ENCODE peak calls at places on chromosomes 12 and 14, in four cellular contexts. One of them, this sample, is unnamed.

GRCh38 chr12:105420659-105421240 is 90.3 kb downstream of the C12orf75 start:
- DNase-seq in CMK: peak; percentile 11
- DNase-seq in non-pigmented ciliary epithelial cell: no peak
- DNase-seq in PC-9: peak; percentile 53
- DNase-seq in this sample: peak; percentile 65

GRCh38 chr12:17079251-17079909 is 473.4 kb upstream of the LMO3 start:
- DNase-seq in non-pigmented ciliary epithelial cell: no peak
- DNase-seq in CMK: no peak
- DNase-seq in PC-9: no peak
- DNase-seq in this sample: no peak

GRCh38 chr12:57401165-57401564 is 29.7 kb downstream of the R3HDM2 start:
- DNase-seq in PC-9: no peak
- DNase-seq in CMK: no peak
- DNase-seq in non-pigmented ciliary epithelial cell: no peak
- DNase-seq in this sample: no peak

GRCh38 chr12:14920475-14921126 is 17.7 kb downstream of the ERP27 start:
- DNase-seq in non-pigmented ciliary epithelial cell: no peak
- DNase-seq in PC-9: no peak
- DNase-seq in CMK: no peak
- DNase-seq in this sample: no peak

GRCh38 chr12:75853621-75854020 is 178.0 kb downstream of the PHLDA1 start:
- DNase-seq in CMK: no peak
- DNase-seq in PC-9: no peak
- DNase-seq in non-pigmented ciliary epithelial cell: no peak
- DNase-seq in this sample: no peak

GRCh38 chr14:81170104-81170828 is 50.5 kb downstream of the GTF2A1 start:
- DNase-seq in CMK: peak; percentile 60
- DNase-seq in PC-9: peak; percentile 68
- DNase-seq in non-pigmented ciliary epithelial cell: peak; percentile 48
- DNase-seq in this sample: peak; percentile 84

GRCh38 chr12:92928431-92928961 is 599 bp downstream of the EEA1 start:
- DNase-seq in non-pigmented ciliary epithelial cell: no peak
- DNase-seq in PC-9: no peak
- DNase-seq in CMK: no peak
- DNase-seq in this sample: peak; percentile 36

GRCh38 chr12:124228050-124228711 is 66.7 kb upstream of the RFLNA start:
- DNase-seq in non-pigmented ciliary epithelial cell: no peak
- DNase-seq in PC-9: no peak
- DNase-seq in CMK: no peak
- DNase-seq in this sample: no peak

GRCh38 chr14:92880351-92880750 is 42.6 kb upstream of the CHGA start:
- DNase-seq in CMK: no peak
- DNase-seq in PC-9: peak; percentile 55
- DNase-seq in non-pigmented ciliary epithelial cell: no peak
- DNase-seq in this sample: no peak

GRCh38 chr12:70154087-70154486 is 89.1 kb upstream of the CNOT2 start:
- DNase-seq in non-pigmented ciliary epithelial cell: no peak
- DNase-seq in PC-9: peak; percentile 39
- DNase-seq in CMK: no peak
- DNase-seq in this sample: no peak

GRCh38 chr12:52271157-52271556 is 3.3 kb upstream of the KRT86 start:
- DNase-seq in CMK: no peak
- DNase-seq in non-pigmented ciliary epithelial cell: no peak
- DNase-seq in PC-9: no peak
- DNase-seq in this sample: no peak

GRCh38 chr12:3228587-3228986 is 151.4 kb downstream of the TSPAN9 start:
- DNase-seq in CMK: no peak
- DNase-seq in non-pigmented ciliary epithelial cell: no peak
- DNase-seq in PC-9: no peak
- DNase-seq in this sample: no peak

GRCh38 chr12:102518871-102519270 is 38.5 kb upstream of the IGF1 start:
- DNase-seq in PC-9: no peak
- DNase-seq in CMK: no peak
- DNase-seq in non-pigmented ciliary epithelial cell: no peak
- DNase-seq in this sample: no peak

GRCh38 chr14:92914087-92914656 is 8.8 kb upstream of the CHGA start:
- DNase-seq in CMK: no peak
- DNase-seq in PC-9: no peak
- DNase-seq in non-pigmented ciliary epithelial cell: no peak
- DNase-seq in this sample: no peak

GRCh38 chr12:48580831-48581230 is 11.0 kb upstream of the LALBA start:
- DNase-seq in CMK: no peak
- DNase-seq in non-pigmented ciliary epithelial cell: no peak
- DNase-seq in PC-9: no peak
- DNase-seq in this sample: no peak

GRCh38 chr14:72104011-72104613 is 171.9 kb downstream of the RGS6 start:
- DNase-seq in CMK: no peak
- DNase-seq in PC-9: no peak
- DNase-seq in non-pigmented ciliary epithelial cell: no peak
- DNase-seq in this sample: peak; percentile 9

GRCh38 chr14:51602176-51602759 is 49.4 kb upstream of the FRMD6 start:
- DNase-seq in CMK: no peak
- DNase-seq in non-pigmented ciliary epithelial cell: no peak
- DNase-seq in PC-9: no peak
- DNase-seq in this sample: no peak

GRCh38 chr12:82937151-82937550 is 250.4 kb downstream of the TMTC2 start:
- DNase-seq in PC-9: no peak
- DNase-seq in CMK: no peak
- DNase-seq in non-pigmented ciliary epithelial cell: no peak
- DNase-seq in this sample: no peak

GRCh38 chr12:114799574-114800487 is 115.9 kb upstream of the TBX3 start:
- DNase-seq in non-pigmented ciliary epithelial cell: no peak
- DNase-seq in PC-9: no peak
- DNase-seq in CMK: no peak
- DNase-seq in this sample: no peak

GRCh38 chr14:94164685-94165431 is 9.3 kb upstream of the PPP4R4 start:
- DNase-seq in PC-9: no peak
- DNase-seq in non-pigmented ciliary epithelial cell: no peak
- DNase-seq in CMK: no peak
- DNase-seq in this sample: no peak

GRCh38 chr12:124098887-124099286 is 125.9 kb downstream of the ZNF664 start:
- DNase-seq in PC-9: no peak
- DNase-seq in non-pigmented ciliary epithelial cell: no peak
- DNase-seq in CMK: no peak
- DNase-seq in this sample: no peak

GRCh38 chr14:105491366-105492006 is 440 bp downstream of the TEDC1 start:
- DNase-seq in PC-9: peak; percentile 74
- DNase-seq in non-pigmented ciliary epithelial cell: no peak
- DNase-seq in CMK: peak; percentile 68
- DNase-seq in this sample: peak; percentile 78

GRCh38 chr12:111367661-111368221 is 1.2 kb downstream of the PHETA1 start:
- DNase-seq in CMK: peak; percentile 34
- DNase-seq in non-pigmented ciliary epithelial cell: no peak
- DNase-seq in PC-9: no peak
- DNase-seq in this sample: no peak

GRCh38 chr12:78931466-78931990 is 67.0 kb downstream of the SYT1 start:
- DNase-seq in PC-9: no peak
- DNase-seq in non-pigmented ciliary epithelial cell: no peak
- DNase-seq in CMK: no peak
- DNase-seq in this sample: no peak

GRCh38 chr12:97061164-97061563 is 154.1 kb downstream of the NEDD1 start:
- DNase-seq in non-pigmented ciliary epithelial cell: no peak
- DNase-seq in PC-9: no peak
- DNase-seq in CMK: no peak
- DNase-seq in this sample: no peak

GRCh38 chr14:99995700-99996356 is 69.4 kb upstream of the EVL start:
- DNase-seq in CMK: peak; percentile 25
- DNase-seq in PC-9: no peak
- DNase-seq in non-pigmented ciliary epithelial cell: no peak
- DNase-seq in this sample: peak; percentile 64

GRCh38 chr14:78486621-78487020 is 316.4 kb downstream of the NRXN3 start:
- DNase-seq in PC-9: no peak
- DNase-seq in CMK: no peak
- DNase-seq in non-pigmented ciliary epithelial cell: no peak
- DNase-seq in this sample: no peak

GRCh38 chr14:67411820-67412421 is at the start of gene PLEK2:
- DNase-seq in non-pigmented ciliary epithelial cell: no peak
- DNase-seq in CMK: no peak
- DNase-seq in PC-9: peak; percentile 82
- DNase-seq in this sample: peak; percentile 17

GRCh38 chr12:92136883-92137582 is 8.6 kb downstream of the BTG1 start:
- DNase-seq in CMK: no peak
- DNase-seq in PC-9: peak; percentile 84
- DNase-seq in non-pigmented ciliary epithelial cell: peak; percentile 71
- DNase-seq in this sample: no peak

GRCh38 chr12:1914116-1914911 is 4.1 kb downstream of the CACNA2D4 start:
- DNase-seq in CMK: no peak
- DNase-seq in PC-9: no peak
- DNase-seq in non-pigmented ciliary epithelial cell: no peak
- DNase-seq in this sample: no peak

GRCh38 chr14:77194706-77195105 is 13.1 kb downstream of the TMEM63C start:
- DNase-seq in CMK: no peak
- DNase-seq in PC-9: no peak
- DNase-seq in non-pigmented ciliary epithelial cell: no peak
- DNase-seq in this sample: no peak

GRCh38 chr12:131002271-131002670 is 48.6 kb downstream of the ADGRD1 start:
- DNase-seq in non-pigmented ciliary epithelial cell: no peak
- DNase-seq in PC-9: no peak
- DNase-seq in CMK: no peak
- DNase-seq in this sample: no peak

GRCh38 chr14:101755591-101756324 is 5.8 kb upstream of the PPP2R5C start:
- DNase-seq in non-pigmented ciliary epithelial cell: no peak
- DNase-seq in CMK: no peak
- DNase-seq in PC-9: no peak
- DNase-seq in this sample: no peak

GRCh38 chr12:126493366-126494108 is 1428.3 kb downstream of the AACS start:
- DNase-seq in PC-9: peak; percentile 82
- DNase-seq in non-pigmented ciliary epithelial cell: no peak
- DNase-seq in CMK: no peak
- DNase-seq in this sample: no peak

GRCh38 chr12:70197362-70197744 is 45.9 kb upstream of the CNOT2 start:
- DNase-seq in CMK: no peak
- DNase-seq in PC-9: no peak
- DNase-seq in non-pigmented ciliary epithelial cell: no peak
- DNase-seq in this sample: no peak

GRCh38 chr12:96103067-96103650 is 67.8 kb upstream of the LTA4H start:
- DNase-seq in CMK: no peak
- DNase-seq in non-pigmented ciliary epithelial cell: no peak
- DNase-seq in PC-9: no peak
- DNase-seq in this sample: no peak

This sample was measured in stimulated activated CD4-positive, alpha-beta T cell treated with anti-CD3 and anti-CD28 coated beads, Interleukin-12 subunit alpha, Interleukin-12 subunit beta, amount 100 ng/mL, for 24 hours.